ENCODE peak calls at places on chromosome 6, in seven cellular contexts. B is lower lobe of right lung, H is HepG2, Z is dorsolateral prefrontal cortex, O is mucosa of descending colon, V is upper lobe of right lung, A is IMR-90. C is an unnamed sample.

GRCh38 chr6:32116674-32117073 is 7.5 kb upstream of the TNXB start:
- DNase-seq in H (peak), A (no peak), O (no peak), V (no peak), B (no peak), Z (no peak), C (no peak)

GRCh38 chr6:12608016-12608860 is 108.3 kb upstream of the PHACTR1 start:
- DNase-seq in Z (no peak), V (no peak), O (no peak), B (no peak), A (peak), H (no peak), C (no peak)

GRCh38 chr6:129890164-129890563 is 29.0 kb upstream of the TMEM244 start:
- DNase-seq in H (no peak), B (no peak), V (no peak), Z (no peak), A (peak), O (no peak), C (no peak)

GRCh38 chr6:108337721-108338120 is 42.9 kb downstream of the AFG1L start:
- DNase-seq in B (no peak), A (no peak), Z (no peak), V (no peak), O (no peak), H (no peak), C (no peak)

GRCh38 chr6:52389626-52390360 is 27.8 kb downstream of the PAQR8 start:
- DNase-seq in A (peak), Z (peak), V (peak), H (peak), O (peak), B (peak), C (no peak)

GRCh38 chr6:130355572-130355971 is 10.2 kb upstream of the TMEM200A start:
- DNase-seq in V (no peak), H (no peak), B (no peak), O (no peak), A (no peak), Z (no peak), C (no peak)

GRCh38 chr6:3157151-3157933 is at the start of gene TUBB2A:
- DNase-seq in O (peak), A (peak), B (peak), Z (peak), H (peak), V (peak), C (peak)

GRCh38 chr6:166032366-166033171 is 135.1 kb downstream of the TBXT start:
- DNase-seq in V (no peak), Z (no peak), O (peak), B (no peak), H (no peak), A (peak), C (no peak)

GRCh38 chr6:159642995-159643394 is 50.0 kb downstream of the SOD2 start:
- DNase-seq in H (no peak), V (no peak), B (no peak), A (no peak), Z (no peak), O (no peak), C (no peak)

GRCh38 chr6:144063744-144064401 is 31.5 kb downstream of the SF3B5 start:
- DNase-seq in V (peak), O (peak), A (no peak), B (peak), Z (peak), H (peak), C (peak)
- TF ChIP-seq CTCF in V (peak), O (peak), A (no peak), B (peak), Z (peak), H (peak), C (peak)

GRCh38 chr6:79250559-79250958 is 16.1 kb upstream of the HMGN3 start:
- DNase-seq in O (no peak), H (no peak), B (no peak), A (no peak), V (no peak), Z (no peak), C (no peak)
- TF ChIP-seq CTCF in O (no peak), H (no peak), B (no peak), A (no peak), V (no peak), Z (no peak), C (no peak)

DNA sequence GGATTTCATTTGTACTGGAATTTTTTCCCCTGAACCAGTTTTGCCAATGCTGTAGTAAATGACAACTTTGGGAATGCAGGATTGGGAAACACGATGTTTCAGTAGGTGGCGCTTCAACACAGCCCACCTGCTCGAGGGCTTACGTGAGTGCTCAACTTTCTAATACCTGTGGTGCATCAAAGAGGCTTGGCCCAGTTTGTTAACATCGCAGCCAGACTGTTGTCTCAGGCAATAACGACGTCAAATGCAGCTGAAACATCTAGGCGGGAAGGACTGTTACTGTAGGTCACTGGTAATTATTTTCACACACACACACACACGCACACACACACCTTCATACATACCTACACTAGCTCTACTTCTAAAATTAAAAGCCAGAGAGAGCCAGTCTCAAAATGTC is 815.5 kb upstream of the SLC35B3 start:
- DNase-seq in O (peak), A (peak), Z (no peak), V (no peak), B (no peak), H (peak), C (no peak)
- TF ChIP-seq CTCF in O (no peak), A (peak), Z (no peak), V (peak), B (peak), H (peak), C (no peak)

DNA sequence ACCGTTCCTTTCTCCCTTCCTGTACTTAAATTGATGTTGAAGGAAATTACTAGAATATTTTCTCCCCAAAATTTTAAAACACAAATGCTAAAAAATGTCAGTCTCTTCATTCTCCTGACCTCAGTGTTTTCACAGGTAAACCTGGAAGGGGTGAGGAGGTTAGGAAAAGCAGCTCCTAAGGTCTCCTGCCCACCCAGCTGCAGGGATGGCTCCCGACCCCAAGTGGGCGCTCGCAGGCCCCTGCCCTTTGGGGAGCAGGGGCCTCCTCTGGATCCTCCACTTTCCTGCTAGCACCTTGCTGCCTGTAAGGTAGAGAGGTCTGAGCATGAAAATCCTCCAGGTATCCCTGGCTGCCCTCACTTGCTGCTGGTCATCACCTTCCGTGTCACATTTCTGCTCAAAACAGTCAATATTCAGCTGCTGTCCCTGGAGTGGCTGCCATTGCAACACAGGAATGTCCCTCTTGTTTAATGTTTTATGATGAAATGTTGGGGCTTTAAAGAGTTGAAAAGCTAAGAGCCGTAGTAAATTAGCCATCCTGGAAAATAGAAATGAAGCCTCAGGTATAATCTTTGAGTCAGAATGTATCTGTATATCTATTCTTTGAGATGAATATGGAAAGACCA is 10.9 kb upstream of the HSP90AB1 start:
- DNase-seq in B (peak), O (no peak), A (no peak), V (no peak), Z (no peak), H (peak), C (no peak)
- TF ChIP-seq CTCF in B (no peak), O (no peak), A (no peak), V (no peak), Z (no peak), H (peak), C (no peak)

C was measured in tibial nerve.